ENCODE peak calls at places on chromosomes 2 and 18, in nine cellular contexts. One of them, this sample, is unnamed.

GRCh38 chr2:27496357-27497287 is at the start of gene GCKR:
- DNase-seq in AG09309: peak
- DNase-seq in keratinocyte: no peak
- DNase-seq in body of pancreas: peak
- DNase-seq in CD8-positive, alpha-beta T cell: no peak
- DNase-seq in mesendoderm: no peak
- DNase-seq in A549: no peak
- DNase-seq in hepatocyte: peak
- DNase-seq in pancreas: peak
- DNase-seq in this sample: peak

GRCh38 chr2:17869128-17869527 is 9.3 kb upstream of the KCNS3 start:
- DNase-seq in AG09309: no peak
- DNase-seq in keratinocyte: no peak
- DNase-seq in body of pancreas: no peak
- DNase-seq in CD8-positive, alpha-beta T cell: no peak
- DNase-seq in mesendoderm: no peak
- DNase-seq in A549: no peak
- DNase-seq in hepatocyte: no peak
- DNase-seq in pancreas: no peak
- DNase-seq in this sample: no peak

GRCh38 chr18:79685281-79685680 is 5.7 kb downstream of the CTDP1 start:
- DNase-seq in AG09309: no peak
- DNase-seq in keratinocyte: no peak
- DNase-seq in body of pancreas: no peak
- DNase-seq in CD8-positive, alpha-beta T cell: peak
- DNase-seq in mesendoderm: no peak
- DNase-seq in A549: no peak
- DNase-seq in hepatocyte: no peak
- DNase-seq in pancreas: no peak
- DNase-seq in this sample: no peak

GRCh38 chr18:75132471-75132870 is 76.5 kb downstream of the PTGR3 start:
- DNase-seq in AG09309: no peak
- DNase-seq in keratinocyte: no peak
- DNase-seq in body of pancreas: no peak
- DNase-seq in CD8-positive, alpha-beta T cell: peak
- DNase-seq in mesendoderm: no peak
- DNase-seq in A549: no peak
- DNase-seq in hepatocyte: no peak
- DNase-seq in pancreas: no peak
- DNase-seq in this sample: no peak

GRCh38 chr2:223097888-223098383 is 45.9 kb downstream of the KCNE4 start:
- DNase-seq in AG09309: no peak
- DNase-seq in keratinocyte: no peak
- DNase-seq in body of pancreas: no peak
- DNase-seq in CD8-positive, alpha-beta T cell: no peak
- DNase-seq in mesendoderm: no peak
- DNase-seq in A549: no peak
- DNase-seq in hepatocyte: no peak
- DNase-seq in pancreas: no peak
- DNase-seq in this sample: no peak

GRCh38 chr2:242085941-242086621 is 216.6 kb downstream of the RTP5 start:
- DNase-seq in AG09309: no peak
- DNase-seq in keratinocyte: no peak
- DNase-seq in body of pancreas: peak
- DNase-seq in CD8-positive, alpha-beta T cell: no peak
- DNase-seq in mesendoderm: no peak
- DNase-seq in A549: no peak
- DNase-seq in hepatocyte: no peak
- DNase-seq in pancreas: peak
- DNase-seq in this sample: peak

GRCh38 chr2:185894223-185894622 is 155.6 kb downstream of the FSIP2 start:
- DNase-seq in AG09309: no peak
- DNase-seq in keratinocyte: no peak
- DNase-seq in body of pancreas: no peak
- DNase-seq in CD8-positive, alpha-beta T cell: no peak
- DNase-seq in mesendoderm: no peak
- DNase-seq in A549: no peak
- DNase-seq in hepatocyte: no peak
- DNase-seq in pancreas: no peak
- DNase-seq in this sample: no peak

GRCh38 chr2:3449106-3449505 is 69.6 kb downstream of the TRAPPC12 start:
- DNase-seq in AG09309: no peak
- DNase-seq in keratinocyte: no peak
- DNase-seq in body of pancreas: no peak
- DNase-seq in CD8-positive, alpha-beta T cell: no peak
- DNase-seq in mesendoderm: no peak
- DNase-seq in A549: no peak
- DNase-seq in hepatocyte: no peak
- DNase-seq in pancreas: no peak
- DNase-seq in this sample: peak

GRCh38 chr18:8962906-8963635 is 139.4 kb upstream of the NDUFV2 start:
- DNase-seq in AG09309: no peak
- DNase-seq in keratinocyte: no peak
- DNase-seq in body of pancreas: no peak
- DNase-seq in CD8-positive, alpha-beta T cell: peak
- DNase-seq in mesendoderm: no peak
- DNase-seq in A549: no peak
- DNase-seq in hepatocyte: no peak
- DNase-seq in pancreas: peak
- DNase-seq in this sample: no peak

GRCh38 chr2:79139423-79139822 is 19.1 kb downstream of the REG1A start:
- DNase-seq in AG09309: no peak
- DNase-seq in keratinocyte: no peak
- DNase-seq in body of pancreas: no peak
- DNase-seq in CD8-positive, alpha-beta T cell: no peak
- DNase-seq in mesendoderm: no peak
- DNase-seq in A549: no peak
- DNase-seq in hepatocyte: no peak
- DNase-seq in pancreas: no peak
- DNase-seq in this sample: no peak

GRCh38 chr2:129827251-129827894 is 152.1 kb upstream of the RAB6C start:
- DNase-seq in AG09309: no peak
- DNase-seq in keratinocyte: no peak
- DNase-seq in body of pancreas: no peak
- DNase-seq in CD8-positive, alpha-beta T cell: no peak
- DNase-seq in mesendoderm: peak
- DNase-seq in A549: no peak
- DNase-seq in hepatocyte: peak
- DNase-seq in pancreas: no peak
- DNase-seq in this sample: no peak

GRCh38 chr18:47120428-47120827 is 29.9 kb downstream of the HDHD2 start:
- DNase-seq in AG09309: no peak
- DNase-seq in keratinocyte: no peak
- DNase-seq in body of pancreas: no peak
- DNase-seq in CD8-positive, alpha-beta T cell: no peak
- DNase-seq in mesendoderm: no peak
- DNase-seq in A549: no peak
- DNase-seq in hepatocyte: no peak
- DNase-seq in pancreas: no peak
- DNase-seq in this sample: peak

GRCh38 chr18:68466714-68467113 is 248.2 kb downstream of the TMX3 start:
- DNase-seq in AG09309: no peak
- DNase-seq in keratinocyte: no peak
- DNase-seq in body of pancreas: no peak
- DNase-seq in CD8-positive, alpha-beta T cell: no peak
- DNase-seq in mesendoderm: no peak
- DNase-seq in A549: no peak
- DNase-seq in hepatocyte: no peak
- DNase-seq in pancreas: no peak
- DNase-seq in this sample: no peak

GRCh38 chr18:78999939-79000338 is 20.3 kb downstream of the SALL3 start:
- DNase-seq in AG09309: no peak
- DNase-seq in keratinocyte: no peak
- DNase-seq in body of pancreas: no peak
- DNase-seq in CD8-positive, alpha-beta T cell: no peak
- DNase-seq in mesendoderm: no peak
- DNase-seq in A549: no peak
- DNase-seq in hepatocyte: peak
- DNase-seq in pancreas: no peak
- DNase-seq in this sample: no peak

GRCh38 chr2:25618676-25619075 is 54.7 kb downstream of the DTNB start:
- DNase-seq in AG09309: peak
- DNase-seq in keratinocyte: peak
- DNase-seq in body of pancreas: peak
- DNase-seq in CD8-positive, alpha-beta T cell: no peak
- DNase-seq in mesendoderm: no peak
- DNase-seq in A549: peak
- DNase-seq in hepatocyte: peak
- DNase-seq in pancreas: no peak
- DNase-seq in this sample: peak

GRCh38 chr2:201232125-201232815 is 28.1 kb upstream of the CASP8 start:
- DNase-seq in AG09309: peak
- DNase-seq in keratinocyte: peak
- DNase-seq in body of pancreas: peak
- DNase-seq in CD8-positive, alpha-beta T cell: peak
- DNase-seq in mesendoderm: peak
- DNase-seq in A549: peak
- DNase-seq in hepatocyte: peak
- DNase-seq in pancreas: peak
- DNase-seq in this sample: peak

GRCh38 chr2:201237486-201238241 is 22.7 kb upstream of the CASP8 start:
- DNase-seq in AG09309: no peak
- DNase-seq in keratinocyte: no peak
- DNase-seq in body of pancreas: no peak
- DNase-seq in CD8-positive, alpha-beta T cell: no peak
- DNase-seq in mesendoderm: no peak
- DNase-seq in A549: no peak
- DNase-seq in hepatocyte: no peak
- DNase-seq in pancreas: no peak
- DNase-seq in this sample: no peak

GRCh38 chr2:201235865-201236811 is 24.2 kb upstream of the CASP8 start:
- DNase-seq in AG09309: peak
- DNase-seq in keratinocyte: no peak
- DNase-seq in body of pancreas: peak
- DNase-seq in CD8-positive, alpha-beta T cell: peak
- DNase-seq in mesendoderm: peak
- DNase-seq in A549: no peak
- DNase-seq in hepatocyte: peak
- DNase-seq in pancreas: no peak
- DNase-seq in this sample: peak

GRCh38 chr2:201233192-201234166 is 26.9 kb upstream of the CASP8 start:
- DNase-seq in AG09309: no peak
- DNase-seq in keratinocyte: peak
- DNase-seq in body of pancreas: peak
- DNase-seq in CD8-positive, alpha-beta T cell: peak
- DNase-seq in mesendoderm: peak
- DNase-seq in A549: peak
- DNase-seq in hepatocyte: peak
- DNase-seq in pancreas: peak
- DNase-seq in this sample: no peak

GRCh38 chr2:201234167-201235139 is 25.9 kb upstream of the CASP8 start:
- DNase-seq in AG09309: no peak
- DNase-seq in keratinocyte: no peak
- DNase-seq in body of pancreas: no peak
- DNase-seq in CD8-positive, alpha-beta T cell: no peak
- DNase-seq in mesendoderm: no peak
- DNase-seq in A549: no peak
- DNase-seq in hepatocyte: no peak
- DNase-seq in pancreas: no peak
- DNase-seq in this sample: no peak
- H3K4me3 ChIP-seq in AG09309: no peak
- H3K4me3 ChIP-seq in keratinocyte: peak
- H3K4me3 ChIP-seq in body of pancreas: no peak
- H3K4me3 ChIP-seq in CD8-positive, alpha-beta T cell: peak
- H3K4me3 ChIP-seq in mesendoderm: no peak
- H3K4me3 ChIP-seq in A549: peak
- H3K4me3 ChIP-seq in hepatocyte: no peak
- H3K4me3 ChIP-seq in pancreas: no peak
- H3K4me3 ChIP-seq in this sample: no peak

GRCh38 chr2:100072503-100072902 is 69.9 kb downstream of the AFF3 start:
- DNase-seq in AG09309: no peak
- DNase-seq in keratinocyte: no peak
- DNase-seq in body of pancreas: no peak
- DNase-seq in CD8-positive, alpha-beta T cell: no peak
- DNase-seq in mesendoderm: no peak
- DNase-seq in A549: no peak
- DNase-seq in hepatocyte: no peak
- DNase-seq in pancreas: no peak
- DNase-seq in this sample: no peak
- H3K4me3 ChIP-seq in AG09309: no peak
- H3K4me3 ChIP-seq in keratinocyte: no peak
- H3K4me3 ChIP-seq in body of pancreas: no peak
- H3K4me3 ChIP-seq in CD8-positive, alpha-beta T cell: no peak
- H3K4me3 ChIP-seq in mesendoderm: no peak
- H3K4me3 ChIP-seq in A549: no peak
- H3K4me3 ChIP-seq in hepatocyte: no peak
- H3K4me3 ChIP-seq in pancreas: no peak
- H3K4me3 ChIP-seq in this sample: no peak

GRCh38 chr18:25168011-25168410 is 184.0 kb downstream of the ZNF521 start:
- DNase-seq in AG09309: no peak
- DNase-seq in keratinocyte: no peak
- DNase-seq in body of pancreas: no peak
- DNase-seq in CD8-positive, alpha-beta T cell: no peak
- DNase-seq in mesendoderm: no peak
- DNase-seq in A549: no peak
- DNase-seq in hepatocyte: no peak
- DNase-seq in pancreas: no peak
- DNase-seq in this sample: peak

GRCh38 chr18:25164211-25164836 is 187.6 kb downstream of the ZNF521 start:
- DNase-seq in AG09309: no peak
- DNase-seq in keratinocyte: no peak
- DNase-seq in body of pancreas: no peak
- DNase-seq in CD8-positive, alpha-beta T cell: no peak
- DNase-seq in mesendoderm: no peak
- DNase-seq in A549: no peak
- DNase-seq in hepatocyte: no peak
- DNase-seq in pancreas: no peak
- DNase-seq in this sample: no peak

GRCh38 chr18:25169701-25170100 is 182.3 kb downstream of the ZNF521 start:
- DNase-seq in AG09309: no peak
- DNase-seq in keratinocyte: no peak
- DNase-seq in body of pancreas: no peak
- DNase-seq in CD8-positive, alpha-beta T cell: no peak
- DNase-seq in mesendoderm: no peak
- DNase-seq in A549: no peak
- DNase-seq in hepatocyte: no peak
- DNase-seq in pancreas: no peak
- DNase-seq in this sample: no peak

GRCh38 chr18:25166113-25166512 is 185.9 kb downstream of the ZNF521 start:
- DNase-seq in AG09309: no peak
- DNase-seq in keratinocyte: no peak
- DNase-seq in body of pancreas: no peak
- DNase-seq in CD8-positive, alpha-beta T cell: no peak
- DNase-seq in mesendoderm: no peak
- DNase-seq in A549: no peak
- DNase-seq in hepatocyte: no peak
- DNase-seq in pancreas: no peak
- DNase-seq in this sample: no peak

GRCh38 chr18:25164837-25165791 is 186.9 kb downstream of the ZNF521 start:
- DNase-seq in AG09309: no peak
- DNase-seq in keratinocyte: no peak
- DNase-seq in body of pancreas: no peak
- DNase-seq in CD8-positive, alpha-beta T cell: no peak
- DNase-seq in mesendoderm: no peak
- DNase-seq in A549: no peak
- DNase-seq in hepatocyte: peak
- DNase-seq in pancreas: no peak
- DNase-seq in this sample: peak
- H3K4me3 ChIP-seq in AG09309: no peak
- H3K4me3 ChIP-seq in keratinocyte: no peak
- H3K4me3 ChIP-seq in body of pancreas: no peak
- H3K4me3 ChIP-seq in CD8-positive, alpha-beta T cell: no peak
- H3K4me3 ChIP-seq in mesendoderm: no peak
- H3K4me3 ChIP-seq in A549: no peak
- H3K4me3 ChIP-seq in hepatocyte: no peak
- H3K4me3 ChIP-seq in pancreas: no peak
- H3K4me3 ChIP-seq in this sample: no peak

GRCh38 chr18:13500227-13500865 is 226.0 kb downstream of the FAM210A start:
- DNase-seq in AG09309: peak
- DNase-seq in keratinocyte: no peak
- DNase-seq in body of pancreas: no peak
- DNase-seq in CD8-positive, alpha-beta T cell: no peak
- DNase-seq in mesendoderm: peak
- DNase-seq in A549: no peak
- DNase-seq in hepatocyte: peak
- DNase-seq in pancreas: no peak
- DNase-seq in this sample: peak
- H3K4me3 ChIP-seq in AG09309: no peak
- H3K4me3 ChIP-seq in keratinocyte: no peak
- H3K4me3 ChIP-seq in body of pancreas: no peak
- H3K4me3 ChIP-seq in CD8-positive, alpha-beta T cell: no peak
- H3K4me3 ChIP-seq in mesendoderm: no peak
- H3K4me3 ChIP-seq in A549: no peak
- H3K4me3 ChIP-seq in hepatocyte: no peak
- H3K4me3 ChIP-seq in pancreas: no peak
- H3K4me3 ChIP-seq in this sample: no peak